ENCODE peak calls at places on chromosomes 6 and 20, in four cellular contexts. W is H1, D is hepatocyte, N is astrocyte. K is an unnamed sample.

GRCh38 chr20:1185316-1185741 is 548 bp upstream of the TMEM74B start:
- DNase-seq in W (no peak), D (peak), N (no peak), K (no peak)

GRCh38 chr6:35302604-35303218 is 5.1 kb downstream of the DEF6 start:
- DNase-seq in W (no peak), D (peak), N (no peak), K (peak)

GRCh38 chr20:16711859-16712258 is 18.0 kb upstream of the SNRPB2 start:
- DNase-seq in W (no peak), D (no peak), N (no peak), K (no peak)

GRCh38 chr6:63635563-63636515 is at the start of gene PHF3:
- DNase-seq in W (peak), D (peak), N (peak), K (peak)

GRCh38 chr6:14502551-14502950 is 385.0 kb downstream of the CD83 start:
- DNase-seq in W (no peak), D (no peak), N (peak), K (no peak)

GRCh38 chr6:70108230-70108629 is 194.7 kb downstream of the COL9A1 start:
- DNase-seq in W (no peak), D (peak), N (peak), K (no peak)

GRCh38 chr20:32664352-32665159 is 9.2 kb downstream of the C20orf203 start:
- DNase-seq in W (no peak), D (peak), N (no peak), K (peak)

GRCh38 chr20:44355503-44356352 is at the start of gene HNF4A:
- DNase-seq in W (no peak), D (peak), N (no peak), K (no peak)

GRCh38 chr6:121157913-121158312 is 176.4 kb downstream of the TBC1D32 start:
- DNase-seq in W (no peak), D (no peak), N (peak), K (no peak)

GRCh38 chr6:30748851-30749540 is 4.6 kb upstream of the IER3 start:
- DNase-seq in W (no peak), D (no peak), N (no peak), K (no peak)

GRCh38 chr6:38646166-38646565 is 6.4 kb upstream of the BTBD9 start:
- DNase-seq in W (no peak), D (no peak), N (peak), K (no peak)

GRCh38 chr6:26401987-26402658 is at the start of gene BTN3A1:
- DNase-seq in W (no peak), D (peak), N (peak), K (peak)

GRCh38 chr6:25639653-25640052 is 12.4 kb upstream of the SCGN start:
- DNase-seq in W (no peak), D (no peak), N (no peak), K (no peak)

GRCh38 chr6:26366504-26366903 is 1.5 kb downstream of the BTN3A2 start:
- DNase-seq in W (no peak), D (no peak), N (no peak), K (no peak)

GRCh38 chr6:111864138-111865048 is 8.9 kb downstream of the FYN start:
- DNase-seq in W (no peak), D (no peak), N (no peak), K (no peak)

GRCh38 chr6:46062991-46063390 is 47.3 kb upstream of the CLIC5 start:
- DNase-seq in W (no peak), D (no peak), N (no peak), K (no peak)

GRCh38 chr20:51438136-51438535 is 104.4 kb downstream of the NFATC2 start:
- DNase-seq in W (no peak), D (no peak), N (no peak), K (no peak)

GRCh38 chr6:51112731-51113130 is 294.1 kb downstream of the TFAP2B start:
- DNase-seq in W (no peak), D (peak), N (no peak), K (no peak)

GRCh38 chr6:30061766-30062458 is 847 bp downstream of the POLR1H start:
- DNase-seq in W (no peak), D (peak), N (peak), K (peak)

GRCh38 chr6:41682966-41683459 is 44.7 kb downstream of the MDFI start:
- DNase-seq in W (no peak), D (no peak), N (no peak), K (no peak)

GRCh38 chr20:47351643-47352331 is 4.7 kb downstream of the ZMYND8 start:
- DNase-seq in W (no peak), D (no peak), N (no peak), K (no peak)

GRCh38 chr6:49969588-49969987 is at the start of gene DEFB113:
- DNase-seq in W (no peak), D (no peak), N (no peak), K (no peak)

GRCh38 chr20:23436681-23437080 is 2.8 kb upstream of the CSTL1 start:
- DNase-seq in W (no peak), D (peak), N (no peak), K (no peak)

GRCh38 chr20:10731190-10731955 is 57.6 kb upstream of the JAG1 start:
- DNase-seq in W (no peak), D (no peak), N (peak), K (peak)

GRCh38 chr6:81766482-81767069 is 14.1 kb upstream of the TENT5A start:
- DNase-seq in W (no peak), D (peak), N (peak), K (no peak)

GRCh38 chr6:109092074-109092473 is 2.6 kb downstream of the SESN1 start:
- DNase-seq in W (no peak), D (no peak), N (no peak), K (no peak)

GRCh38 chr6:7235712-7236311 is 77.2 kb downstream of the SSR1 start:
- DNase-seq in W (no peak), D (no peak), N (no peak), K (no peak)

GRCh38 chr6:133705071-133705470 is 183.8 kb upstream of the TCF21 start:
- DNase-seq in W (no peak), D (no peak), N (peak), K (peak)

GRCh38 chr6:105258816-105259215 is 79.0 kb upstream of the POPDC3 start:
- DNase-seq in W (no peak), D (no peak), N (peak), K (no peak)

GRCh38 chr20:52313335-52313963 is 121.9 kb upstream of the ZFP64 start:
- DNase-seq in W (no peak), D (peak), N (peak), K (no peak)

GRCh38 chr6:49522710-49523593 is 23.2 kb downstream of the GLYATL3 start:
- DNase-seq in W (no peak), D (peak), N (no peak), K (no peak)

GRCh38 chr20:44396790-44397189 is 41.3 kb downstream of the HNF4A start:
- DNase-seq in W (no peak), D (no peak), N (no peak), K (peak)

GRCh38 chr6:32816746-32817204 is at the start of gene HLA-DOB:
- DNase-seq in W (no peak), D (peak), N (no peak), K (peak)

GRCh38 chr20:61516398-61517208 is 264.5 kb downstream of the CDH4 start:
- DNase-seq in W (no peak), D (no peak), N (peak), K (peak)

GRCh38 chr6:117227245-117227962 is 38.0 kb upstream of the VGLL2 start:
- DNase-seq in W (no peak), D (no peak), N (no peak), K (no peak)

GRCh38 chr6:42066156-42066555 is 15.8 kb downstream of the TAF8 start:
- DNase-seq in W (no peak), D (no peak), N (no peak), K (no peak)

GRCh38 chr6:4274382-4275082 is 139.2 kb upstream of the ECI2 start:
- DNase-seq in W (no peak), D (no peak), N (peak), K (no peak)

GRCh38 chr6:107655245-107655644 is 165.3 kb downstream of the SOBP start:
- DNase-seq in W (no peak), D (no peak), N (no peak), K (no peak)
- H3K4me2 ChIP-seq in W (no peak), D (no peak), N (no peak), K (no peak)

GRCh38 chr6:135188718-135189117 is 7.6 kb downstream of the MYB start:
- DNase-seq in W (no peak), D (no peak), N (no peak), K (no peak)

GRCh38 chr6:135187372-135187771 is 6.3 kb downstream of the MYB start:
- DNase-seq in W (no peak), D (no peak), N (no peak), K (no peak)

GRCh38 chr6:135183532-135184440 is 2.7 kb downstream of the MYB start:
- DNase-seq in W (no peak), D (peak), N (peak), K (peak)

GRCh38 chr6:135185483-135185882 is 4.4 kb downstream of the MYB start:
- DNase-seq in W (no peak), D (no peak), N (no peak), K (no peak)

GRCh38 chr6:135186255-135186654 is 5.1 kb downstream of the MYB start:
- DNase-seq in W (no peak), D (no peak), N (no peak), K (no peak)
- H3K4me2 ChIP-seq in W (no peak), D (no peak), N (no peak), K (no peak)

GRCh38 chr6:11919771-11920440 is 92.2 kb upstream of the HIVEP1 start:
- DNase-seq in W (no peak), D (no peak), N (no peak), K (no peak)

GRCh38 chr6:11920566-11920965 is 91.5 kb upstream of the HIVEP1 start:
- DNase-seq in W (no peak), D (no peak), N (no peak), K (no peak)

GRCh38 chr6:11921017-11921438 is 91.1 kb upstream of the HIVEP1 start:
- DNase-seq in W (no peak), D (peak), N (peak), K (peak)

GRCh38 chr6:11918739-11919605 is 93.1 kb upstream of the HIVEP1 start:
- DNase-seq in W (no peak), D (peak), N (no peak), K (no peak)

DNA sequence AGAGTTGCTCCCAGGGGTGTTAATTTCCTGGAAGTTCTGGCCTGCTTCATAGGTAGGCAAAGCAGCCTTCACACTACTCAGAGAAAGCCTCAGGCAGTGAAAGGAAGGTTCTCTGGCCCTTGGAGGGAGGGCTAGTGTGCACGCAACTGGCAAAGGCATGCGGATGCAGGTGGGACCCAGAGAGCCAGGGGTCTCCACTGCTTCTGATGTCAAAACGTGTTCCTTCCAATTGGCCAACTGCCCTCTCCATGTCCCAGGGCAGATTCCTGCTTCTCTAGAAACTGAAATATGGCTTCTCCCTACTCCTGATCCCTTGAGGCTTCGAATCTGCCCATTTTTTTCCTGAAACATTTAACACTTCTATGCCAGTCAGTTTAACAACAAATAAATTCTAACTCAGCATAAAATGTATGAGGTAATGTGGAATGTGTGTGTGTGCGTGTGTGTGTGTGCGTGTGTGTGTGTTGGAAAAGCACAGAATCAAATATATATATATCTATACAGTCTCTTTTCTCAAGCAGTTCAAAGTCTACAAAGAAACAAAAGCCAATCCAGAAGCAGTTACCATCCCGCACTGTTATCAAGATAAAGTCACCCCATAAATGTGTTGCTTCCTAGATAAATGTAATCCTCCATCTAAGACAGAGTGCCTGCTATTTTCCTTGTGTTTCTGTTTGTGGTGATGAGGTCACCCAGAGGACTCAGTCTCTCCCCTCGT is 93.9 kb upstream of the HIVEP1 start:
- DNase-seq in W (no peak), D (peak), N (peak), K (no peak)
- H3K4me2 ChIP-seq in W (no peak), D (peak), N (peak), K (peak)

GRCh38 chr6:106772270-106773142 is 143.1 kb downstream of the QRSL1 start:
- DNase-seq in W (no peak), D (no peak), N (no peak), K (no peak)

GRCh38 chr6:106773956-106774629 is 144.7 kb downstream of the QRSL1 start:
- DNase-seq in W (no peak), D (peak), N (no peak), K (no peak)

GRCh38 chr6:106771822-106772221 is 142.4 kb downstream of the QRSL1 start:
- DNase-seq in W (no peak), D (no peak), N (no peak), K (no peak)

GRCh38 chr6:106770663-106771062 is 141.3 kb downstream of the QRSL1 start:
- DNase-seq in W (no peak), D (no peak), N (no peak), K (no peak)

GRCh38 chr6:106773482-106773881 is 144.1 kb downstream of the QRSL1 start:
- DNase-seq in W (no peak), D (peak), N (no peak), K (no peak)
- H3K4me2 ChIP-seq in W (no peak), D (peak), N (no peak), K (no peak)

GRCh38 chr6:2821554-2821953 is 20.1 kb downstream of the SERPINB1 start:
- DNase-seq in W (no peak), D (no peak), N (no peak), K (no peak)

GRCh38 chr6:2817778-2818443 is 23.8 kb downstream of the SERPINB1 start:
- DNase-seq in W (no peak), D (no peak), N (peak), K (no peak)

GRCh38 chr6:2819891-2820814 is 21.5 kb downstream of the SERPINB1 start:
- DNase-seq in W (no peak), D (no peak), N (peak), K (no peak)

GRCh38 chr6:2818593-2818992 is 23.1 kb downstream of the SERPINB1 start:
- DNase-seq in W (no peak), D (no peak), N (peak), K (no peak)

DNA sequence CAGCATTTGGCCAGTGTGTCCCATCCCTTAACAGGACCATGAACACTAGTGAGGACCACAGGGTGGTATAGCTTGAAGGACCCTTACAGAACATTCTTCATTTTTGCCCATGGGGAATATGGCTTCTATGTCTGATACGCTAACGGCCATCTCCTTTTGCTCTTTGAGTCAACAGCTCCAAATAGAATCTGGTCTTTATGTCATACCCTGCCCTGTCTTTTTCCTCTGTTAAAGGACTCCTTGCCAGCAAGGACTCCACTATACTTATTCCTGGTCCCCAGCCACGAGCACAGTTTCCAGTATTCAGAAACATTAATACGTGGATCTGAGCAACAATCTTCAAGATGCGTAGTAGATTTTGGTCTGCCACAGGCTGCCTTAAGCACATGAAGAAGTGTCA is 22.5 kb downstream of the SERPINB1 start:
- DNase-seq in W (no peak), D (no peak), N (no peak), K (no peak)
- H3K4me2 ChIP-seq in W (no peak), D (no peak), N (peak), K (peak)

GRCh38 chr6:107658920-107659879 is 164.9 kb downstream of the SCML4 start:
- DNase-seq in W (no peak), D (no peak), N (no peak), K (no peak)
- H3K4me2 ChIP-seq in W (no peak), D (peak), N (peak), K (peak)

GRCh38 chr20:36241678-36242077 is 5.4 kb downstream of the AAR2 start:
- DNase-seq in W (no peak), D (no peak), N (no peak), K (peak)

GRCh38 chr20:36243726-36244125 is 7.4 kb downstream of the AAR2 start:
- DNase-seq in W (no peak), D (no peak), N (no peak), K (no peak)

GRCh38 chr20:36248836-36249235 is 12.6 kb downstream of the AAR2 start:
- DNase-seq in W (no peak), D (no peak), N (no peak), K (no peak)

GRCh38 chr20:36249450-36249849 is 13.2 kb downstream of the AAR2 start:
- DNase-seq in W (no peak), D (no peak), N (no peak), K (no peak)

DNA sequence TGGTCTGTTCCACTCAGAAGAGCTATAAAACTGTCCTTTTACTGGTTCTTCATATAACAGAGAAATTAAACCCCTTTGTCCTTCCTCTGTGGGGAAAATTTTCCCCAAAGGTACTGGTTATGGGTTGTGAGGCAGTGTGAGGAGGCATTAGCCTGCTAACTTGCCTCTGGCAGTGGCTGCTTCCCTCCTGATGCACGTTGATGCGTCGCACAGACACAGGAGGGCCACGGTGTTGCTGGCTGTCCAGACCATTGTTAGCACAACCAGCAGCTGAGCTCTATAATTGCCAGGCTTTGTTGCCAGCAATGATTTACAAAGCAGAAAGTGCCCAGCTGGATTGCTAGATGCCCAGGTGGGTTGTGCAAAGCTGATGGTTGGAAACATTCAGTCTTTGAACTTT is 10.1 kb downstream of the AAR2 start:
- DNase-seq in W (no peak), D (no peak), N (no peak), K (no peak)
- H3K4me2 ChIP-seq in W (no peak), D (no peak), N (no peak), K (no peak)